ENCODE peak calls at places on chromosomes 11 and 22, in four cellular contexts. One of them, this sample, is unnamed.

GRCh38 chr22:40153186-40153585 is 24.5 kb upstream of the TNRC6B start:
- DNase-seq in neuronal stem cell: no peak
- DNase-seq in AG09309: no peak
- DNase-seq in naive B cell: no peak
- DNase-seq in this sample: no peak

GRCh38 chr11:71212871-71213559 is 39.4 kb downstream of the SHANK2 start:
- DNase-seq in neuronal stem cell: no peak
- DNase-seq in AG09309: no peak
- DNase-seq in naive B cell: no peak
- DNase-seq in this sample: no peak

GRCh38 chr11:125261471-125262087 is 97.0 kb downstream of the PKNOX2 start:
- DNase-seq in neuronal stem cell: no peak
- DNase-seq in naive B cell: no peak
- DNase-seq in AG09309: no peak
- DNase-seq in this sample: no peak

GRCh38 chr11:65036931-65037330 is 4.1 kb upstream of the SAC3D1 start:
- DNase-seq in neuronal stem cell: no peak
- DNase-seq in AG09309: no peak
- DNase-seq in naive B cell: no peak
- DNase-seq in this sample: no peak

GRCh38 chr22:17672417-17672991 is 33.9 kb downstream of the BCL2L13 start:
- DNase-seq in neuronal stem cell: no peak
- DNase-seq in AG09309: no peak
- DNase-seq in naive B cell: no peak
- DNase-seq in this sample: no peak

GRCh38 chr11:14539867-14540475 is 19.8 kb upstream of the PSMA1 start:
- DNase-seq in AG09309: no peak
- DNase-seq in naive B cell: no peak
- DNase-seq in neuronal stem cell: no peak
- DNase-seq in this sample: no peak

GRCh38 chr11:121104223-121104831 is 3.3 kb downstream of the TECTA start:
- DNase-seq in AG09309: no peak
- DNase-seq in neuronal stem cell: no peak
- DNase-seq in naive B cell: no peak
- DNase-seq in this sample: no peak

GRCh38 chr22:36253523-36254490 is 874 bp downstream of the APOL1 start:
- DNase-seq in AG09309: no peak
- DNase-seq in neuronal stem cell: no peak
- DNase-seq in naive B cell: no peak
- DNase-seq in this sample: no peak

GRCh38 chr11:77148963-77149715 is 21.1 kb downstream of the MYO7A start:
- DNase-seq in naive B cell: no peak
- DNase-seq in AG09309: no peak
- DNase-seq in neuronal stem cell: no peak
- DNase-seq in this sample: no peak

GRCh38 chr11:72446929-72447753 is 12.8 kb upstream of the CLPB start:
- DNase-seq in AG09309: peak
- DNase-seq in neuronal stem cell: no peak
- DNase-seq in naive B cell: peak
- DNase-seq in this sample: peak

GRCh38 chr11:15213471-15214231 is 98.9 kb downstream of the INSC start:
- DNase-seq in neuronal stem cell: no peak
- DNase-seq in naive B cell: no peak
- DNase-seq in AG09309: no peak
- DNase-seq in this sample: no peak

GRCh38 chr11:5737672-5738071 is 1.4 kb downstream of the OR56B1 start:
- DNase-seq in naive B cell: no peak
- DNase-seq in neuronal stem cell: no peak
- DNase-seq in AG09309: no peak
- DNase-seq in this sample: no peak

GRCh38 chr11:125079151-125079877 is 16.2 kb downstream of the SLC37A2 start:
- DNase-seq in AG09309: no peak
- DNase-seq in neuronal stem cell: no peak
- DNase-seq in naive B cell: no peak
- DNase-seq in this sample: no peak

GRCh38 chr11:111019931-111020381 is 225.6 kb upstream of the POU2AF2 start:
- DNase-seq in AG09309: no peak
- DNase-seq in naive B cell: no peak
- DNase-seq in neuronal stem cell: no peak
- DNase-seq in this sample: no peak

This sample was measured in Jurkat, Clone E6-1.